ENCODE peak calls at places on chromosomes 4 and X, in nine cellular contexts. One of them, this sample, is unnamed.

GRCh38 chr4:1870328-1870577 is 940 bp upstream of the NSD2 start:
- DNase-seq in NCI-H82: peak
- DNase-seq in AG20443: peak
- DNase-seq in bronchial epithelial cell: peak
- DNase-seq in stimulated activated CD8-positive, alpha-beta memory T cell treated with anti-CD3 and anti-CD28 coated beads, Interleukin-15, amount 100 ng/mL, for 4 hours: peak
- DNase-seq in activated CD4-positive, alpha-beta T cell treated with anti-CD3 and anti-CD28 coated beads, Interleukin-2, amount 10 ng/mL, durations not matched to agents 7 days and 5 days: peak
- DNase-seq in occipital lobe: peak
- DNase-seq in RPMI8226: peak
- DNase-seq in effector memory CD4-positive, alpha-beta T cell: peak
- DNase-seq in this sample: peak

GRCh38 chr4:167232805-167233522 is 1.3 kb downstream of the SPOCK3 start:
- DNase-seq in NCI-H82: peak
- DNase-seq in AG20443: no peak
- DNase-seq in bronchial epithelial cell: no peak
- DNase-seq in stimulated activated CD8-positive, alpha-beta memory T cell treated with anti-CD3 and anti-CD28 coated beads, Interleukin-15, amount 100 ng/mL, for 4 hours: no peak
- DNase-seq in activated CD4-positive, alpha-beta T cell treated with anti-CD3 and anti-CD28 coated beads, Interleukin-2, amount 10 ng/mL, durations not matched to agents 7 days and 5 days: no peak
- DNase-seq in occipital lobe: no peak
- DNase-seq in RPMI8226: no peak
- DNase-seq in effector memory CD4-positive, alpha-beta T cell: no peak
- DNase-seq in this sample: no peak

GRCh38 chr4:180521181-180521580 is 1722.0 kb upstream of the TENM3 start:
- DNase-seq in NCI-H82: no peak
- DNase-seq in AG20443: no peak
- DNase-seq in bronchial epithelial cell: no peak
- DNase-seq in stimulated activated CD8-positive, alpha-beta memory T cell treated with anti-CD3 and anti-CD28 coated beads, Interleukin-15, amount 100 ng/mL, for 4 hours: no peak
- DNase-seq in activated CD4-positive, alpha-beta T cell treated with anti-CD3 and anti-CD28 coated beads, Interleukin-2, amount 10 ng/mL, durations not matched to agents 7 days and 5 days: no peak
- DNase-seq in occipital lobe: no peak
- DNase-seq in RPMI8226: no peak
- DNase-seq in effector memory CD4-positive, alpha-beta T cell: no peak
- DNase-seq in this sample: no peak

GRCh38 chrX:22097295-22097694 is 65.2 kb downstream of the PHEX start:
- DNase-seq in NCI-H82: no peak
- DNase-seq in AG20443: peak
- DNase-seq in bronchial epithelial cell: peak
- DNase-seq in stimulated activated CD8-positive, alpha-beta memory T cell treated with anti-CD3 and anti-CD28 coated beads, Interleukin-15, amount 100 ng/mL, for 4 hours: no peak
- DNase-seq in activated CD4-positive, alpha-beta T cell treated with anti-CD3 and anti-CD28 coated beads, Interleukin-2, amount 10 ng/mL, durations not matched to agents 7 days and 5 days: no peak
- DNase-seq in occipital lobe: no peak
- DNase-seq in RPMI8226: no peak
- DNase-seq in effector memory CD4-positive, alpha-beta T cell: no peak
- DNase-seq in this sample: no peak

GRCh38 chrX:39845289-39845688 is 252.5 kb downstream of the BCOR start:
- DNase-seq in NCI-H82: no peak
- DNase-seq in AG20443: no peak
- DNase-seq in bronchial epithelial cell: no peak
- DNase-seq in stimulated activated CD8-positive, alpha-beta memory T cell treated with anti-CD3 and anti-CD28 coated beads, Interleukin-15, amount 100 ng/mL, for 4 hours: no peak
- DNase-seq in activated CD4-positive, alpha-beta T cell treated with anti-CD3 and anti-CD28 coated beads, Interleukin-2, amount 10 ng/mL, durations not matched to agents 7 days and 5 days: no peak
- DNase-seq in occipital lobe: no peak
- DNase-seq in RPMI8226: no peak
- DNase-seq in effector memory CD4-positive, alpha-beta T cell: no peak
- DNase-seq in this sample: no peak

GRCh38 chr4:63556332-63556731 is 852.9 kb downstream of the TECRL start:
- DNase-seq in NCI-H82: no peak
- DNase-seq in AG20443: no peak
- DNase-seq in bronchial epithelial cell: no peak
- DNase-seq in stimulated activated CD8-positive, alpha-beta memory T cell treated with anti-CD3 and anti-CD28 coated beads, Interleukin-15, amount 100 ng/mL, for 4 hours: no peak
- DNase-seq in activated CD4-positive, alpha-beta T cell treated with anti-CD3 and anti-CD28 coated beads, Interleukin-2, amount 10 ng/mL, durations not matched to agents 7 days and 5 days: no peak
- DNase-seq in occipital lobe: no peak
- DNase-seq in RPMI8226: no peak
- DNase-seq in effector memory CD4-positive, alpha-beta T cell: no peak
- DNase-seq in this sample: no peak

GRCh38 chrX:4841216-4841745 is 1127.8 kb upstream of the PRKX start:
- DNase-seq in NCI-H82: no peak
- DNase-seq in AG20443: no peak
- DNase-seq in bronchial epithelial cell: peak
- DNase-seq in stimulated activated CD8-positive, alpha-beta memory T cell treated with anti-CD3 and anti-CD28 coated beads, Interleukin-15, amount 100 ng/mL, for 4 hours: no peak
- DNase-seq in activated CD4-positive, alpha-beta T cell treated with anti-CD3 and anti-CD28 coated beads, Interleukin-2, amount 10 ng/mL, durations not matched to agents 7 days and 5 days: no peak
- DNase-seq in occipital lobe: no peak
- DNase-seq in RPMI8226: no peak
- DNase-seq in effector memory CD4-positive, alpha-beta T cell: no peak
- DNase-seq in this sample: no peak

GRCh38 chr4:113316879-113317278 is 267.4 kb downstream of the ANK2 start:
- DNase-seq in NCI-H82: no peak
- DNase-seq in AG20443: no peak
- DNase-seq in bronchial epithelial cell: no peak
- DNase-seq in stimulated activated CD8-positive, alpha-beta memory T cell treated with anti-CD3 and anti-CD28 coated beads, Interleukin-15, amount 100 ng/mL, for 4 hours: no peak
- DNase-seq in activated CD4-positive, alpha-beta T cell treated with anti-CD3 and anti-CD28 coated beads, Interleukin-2, amount 10 ng/mL, durations not matched to agents 7 days and 5 days: peak
- DNase-seq in occipital lobe: peak
- DNase-seq in RPMI8226: no peak
- DNase-seq in effector memory CD4-positive, alpha-beta T cell: no peak
- DNase-seq in this sample: no peak

GRCh38 chr4:74032064-74032463 is 6.4 kb downstream of the CXCL3 start:
- DNase-seq in NCI-H82: peak
- DNase-seq in AG20443: no peak
- DNase-seq in bronchial epithelial cell: peak
- DNase-seq in stimulated activated CD8-positive, alpha-beta memory T cell treated with anti-CD3 and anti-CD28 coated beads, Interleukin-15, amount 100 ng/mL, for 4 hours: no peak
- DNase-seq in activated CD4-positive, alpha-beta T cell treated with anti-CD3 and anti-CD28 coated beads, Interleukin-2, amount 10 ng/mL, durations not matched to agents 7 days and 5 days: no peak
- DNase-seq in occipital lobe: no peak
- DNase-seq in RPMI8226: no peak
- DNase-seq in effector memory CD4-positive, alpha-beta T cell: no peak
- DNase-seq in this sample: no peak

GRCh38 chr4:174540175-174540574 is 17.9 kb upstream of the HPGD start:
- DNase-seq in NCI-H82: no peak
- DNase-seq in AG20443: no peak
- DNase-seq in bronchial epithelial cell: no peak
- DNase-seq in stimulated activated CD8-positive, alpha-beta memory T cell treated with anti-CD3 and anti-CD28 coated beads, Interleukin-15, amount 100 ng/mL, for 4 hours: no peak
- DNase-seq in activated CD4-positive, alpha-beta T cell treated with anti-CD3 and anti-CD28 coated beads, Interleukin-2, amount 10 ng/mL, durations not matched to agents 7 days and 5 days: no peak
- DNase-seq in occipital lobe: no peak
- DNase-seq in RPMI8226: no peak
- DNase-seq in effector memory CD4-positive, alpha-beta T cell: no peak
- DNase-seq in this sample: no peak

GRCh38 chr4:160202802-160203201 is 1099.9 kb downstream of the RAPGEF2 start:
- DNase-seq in NCI-H82: no peak
- DNase-seq in AG20443: no peak
- DNase-seq in bronchial epithelial cell: peak
- DNase-seq in stimulated activated CD8-positive, alpha-beta memory T cell treated with anti-CD3 and anti-CD28 coated beads, Interleukin-15, amount 100 ng/mL, for 4 hours: no peak
- DNase-seq in activated CD4-positive, alpha-beta T cell treated with anti-CD3 and anti-CD28 coated beads, Interleukin-2, amount 10 ng/mL, durations not matched to agents 7 days and 5 days: no peak
- DNase-seq in occipital lobe: no peak
- DNase-seq in RPMI8226: no peak
- DNase-seq in effector memory CD4-positive, alpha-beta T cell: no peak
- DNase-seq in this sample: no peak

GRCh38 chrX:10190367-10190766 is 33.6 kb downstream of the CLCN4 start:
- DNase-seq in NCI-H82: peak
- DNase-seq in AG20443: peak
- DNase-seq in bronchial epithelial cell: peak
- DNase-seq in stimulated activated CD8-positive, alpha-beta memory T cell treated with anti-CD3 and anti-CD28 coated beads, Interleukin-15, amount 100 ng/mL, for 4 hours: no peak
- DNase-seq in activated CD4-positive, alpha-beta T cell treated with anti-CD3 and anti-CD28 coated beads, Interleukin-2, amount 10 ng/mL, durations not matched to agents 7 days and 5 days: no peak
- DNase-seq in occipital lobe: no peak
- DNase-seq in RPMI8226: peak
- DNase-seq in effector memory CD4-positive, alpha-beta T cell: no peak
- DNase-seq in this sample: no peak

GRCh38 chr4:141457653-141458052 is 178.7 kb upstream of the IL15 start:
- DNase-seq in NCI-H82: no peak
- DNase-seq in AG20443: no peak
- DNase-seq in bronchial epithelial cell: no peak
- DNase-seq in stimulated activated CD8-positive, alpha-beta memory T cell treated with anti-CD3 and anti-CD28 coated beads, Interleukin-15, amount 100 ng/mL, for 4 hours: no peak
- DNase-seq in activated CD4-positive, alpha-beta T cell treated with anti-CD3 and anti-CD28 coated beads, Interleukin-2, amount 10 ng/mL, durations not matched to agents 7 days and 5 days: no peak
- DNase-seq in occipital lobe: no peak
- DNase-seq in RPMI8226: no peak
- DNase-seq in effector memory CD4-positive, alpha-beta T cell: no peak
- DNase-seq in this sample: no peak

GRCh38 chrX:40120838-40121580 is 23.3 kb upstream of the BCOR start:
- DNase-seq in NCI-H82: no peak
- DNase-seq in AG20443: no peak
- DNase-seq in bronchial epithelial cell: peak
- DNase-seq in stimulated activated CD8-positive, alpha-beta memory T cell treated with anti-CD3 and anti-CD28 coated beads, Interleukin-15, amount 100 ng/mL, for 4 hours: no peak
- DNase-seq in activated CD4-positive, alpha-beta T cell treated with anti-CD3 and anti-CD28 coated beads, Interleukin-2, amount 10 ng/mL, durations not matched to agents 7 days and 5 days: no peak
- DNase-seq in occipital lobe: no peak
- DNase-seq in RPMI8226: no peak
- DNase-seq in effector memory CD4-positive, alpha-beta T cell: no peak
- DNase-seq in this sample: no peak

GRCh38 chr4:173318648-173319211 is 15.4 kb downstream of the HMGB2 start:
- DNase-seq in NCI-H82: peak
- DNase-seq in AG20443: no peak
- DNase-seq in bronchial epithelial cell: peak
- DNase-seq in stimulated activated CD8-positive, alpha-beta memory T cell treated with anti-CD3 and anti-CD28 coated beads, Interleukin-15, amount 100 ng/mL, for 4 hours: no peak
- DNase-seq in activated CD4-positive, alpha-beta T cell treated with anti-CD3 and anti-CD28 coated beads, Interleukin-2, amount 10 ng/mL, durations not matched to agents 7 days and 5 days: no peak
- DNase-seq in occipital lobe: no peak
- DNase-seq in RPMI8226: no peak
- DNase-seq in effector memory CD4-positive, alpha-beta T cell: no peak
- DNase-seq in this sample: no peak

GRCh38 chr4:3434891-3435683 is 6.7 kb upstream of the HGFAC start:
- DNase-seq in NCI-H82: no peak
- DNase-seq in AG20443: no peak
- DNase-seq in bronchial epithelial cell: no peak
- DNase-seq in stimulated activated CD8-positive, alpha-beta memory T cell treated with anti-CD3 and anti-CD28 coated beads, Interleukin-15, amount 100 ng/mL, for 4 hours: no peak
- DNase-seq in activated CD4-positive, alpha-beta T cell treated with anti-CD3 and anti-CD28 coated beads, Interleukin-2, amount 10 ng/mL, durations not matched to agents 7 days and 5 days: no peak
- DNase-seq in occipital lobe: no peak
- DNase-seq in RPMI8226: no peak
- DNase-seq in effector memory CD4-positive, alpha-beta T cell: no peak
- DNase-seq in this sample: no peak

This sample was measured in prostate gland.